ENCODE peak calls at places on chromosomes 4 and X, in five cellular contexts. N is foreskin fibroblast, Q is cardiac fibroblast, H is AG04450, M is heart left ventricle. R is an unnamed sample.

GRCh38 chrX:66164470-66164869 is 423 bp downstream of the HEPH start:
- DNase-seq in N (no peak), Q (no peak), H (no peak), M (no peak), R (no peak)

GRCh38 chr4:82380831-82381230 is 7.0 kb upstream of the HNRNPD start:
- DNase-seq in N (no peak), Q (no peak), H (no peak), M (no peak), R (no peak)

GRCh38 chrX:44265559-44265958 is 77.9 kb downstream of the EFHC2 start:
- DNase-seq in N (no peak), Q (no peak), H (no peak), M (no peak), R (no peak)

GRCh38 chrX:121733514-121733913 is 686.1 kb downstream of the GLUD2 start:
- DNase-seq in N (peak; percentile 36), Q (no peak), H (no peak), M (no peak), R (no peak)

GRCh38 chrX:136032370-136032769 is 47.1 kb downstream of the SLC9A6 start:
- DNase-seq in N (no peak), Q (no peak), H (no peak), M (no peak), R (no peak)

GRCh38 chr4:156475322-156475721 is 496.3 kb downstream of the PDGFC start:
- DNase-seq in N (peak; percentile 81), Q (peak; percentile 78), H (peak; percentile 4), M (no peak), R (peak; percentile 28)

GRCh38 chrX:12890467-12890866 is 16.0 kb upstream of the TLR8 start:
- DNase-seq in N (no peak), Q (peak; percentile 32), H (no peak), M (no peak), R (no peak)

GRCh38 chr4:83074086-83074704 is 39.2 kb downstream of the COPS4 start:
- DNase-seq in N (peak; percentile 89), Q (peak; percentile 93), H (peak; percentile 43), M (no peak), R (peak; percentile 45)

GRCh38 chr4:9999956-10000551 is 21.2 kb downstream of the SLC2A9 start:
- DNase-seq in N (peak; percentile 47), Q (no peak), H (no peak), M (no peak), R (no peak)

GRCh38 chr4:68338625-68339024 is 11.3 kb downstream of the YTHDC1 start:
- DNase-seq in N (no peak), Q (peak; percentile 26), H (no peak), M (peak; percentile 44), R (no peak)

GRCh38 chr4:15848191-15848842 is 70.2 kb downstream of the CD38 start:
- DNase-seq in N (no peak), Q (no peak), H (no peak), M (no peak), R (no peak)
- H3K4me3 ChIP-seq in N (no peak overlapping the region), Q (no peak overlapping the region), H (no peak overlapping the region), M (no peak overlapping the region), R (no peak overlapping the region)

GRCh38 chr4:164695650-164696049 is 58.3 kb upstream of the SMIM31 start:
- DNase-seq in N (no peak), Q (no peak), H (no peak), M (no peak), R (no peak)

GRCh38 chr4:164701665-164702064 is 52.3 kb upstream of the SMIM31 start:
- DNase-seq in N (no peak), Q (no peak), H (no peak), M (no peak), R (no peak)

DNA sequence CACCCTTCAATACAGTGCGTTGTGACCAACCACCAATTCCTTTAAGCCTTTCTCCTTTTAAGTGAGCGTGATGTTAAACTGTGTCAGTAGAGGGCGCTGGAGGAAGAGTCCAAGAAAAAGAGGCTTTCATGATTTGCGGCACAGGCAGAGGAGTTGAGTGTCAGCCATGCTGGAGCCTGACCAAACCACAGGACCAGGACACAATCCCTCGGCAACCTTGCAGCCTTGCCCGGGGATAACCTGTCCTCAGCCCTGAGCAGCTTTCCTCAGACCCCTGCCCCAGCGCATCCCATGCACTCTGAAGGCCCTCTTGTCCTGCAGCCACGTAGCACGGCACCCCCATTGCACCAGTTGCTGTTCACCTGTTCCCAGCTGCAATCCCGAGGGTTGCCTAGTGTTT is 53.5 kb upstream of the SMIM31 start:
- DNase-seq in N (no peak), Q (no peak), H (no peak), M (no peak), R (no peak)
- TF ChIP-seq CTCF in N (no peak), Q (no peak), H (no peak), M (no peak), R (no peak)

DNA sequence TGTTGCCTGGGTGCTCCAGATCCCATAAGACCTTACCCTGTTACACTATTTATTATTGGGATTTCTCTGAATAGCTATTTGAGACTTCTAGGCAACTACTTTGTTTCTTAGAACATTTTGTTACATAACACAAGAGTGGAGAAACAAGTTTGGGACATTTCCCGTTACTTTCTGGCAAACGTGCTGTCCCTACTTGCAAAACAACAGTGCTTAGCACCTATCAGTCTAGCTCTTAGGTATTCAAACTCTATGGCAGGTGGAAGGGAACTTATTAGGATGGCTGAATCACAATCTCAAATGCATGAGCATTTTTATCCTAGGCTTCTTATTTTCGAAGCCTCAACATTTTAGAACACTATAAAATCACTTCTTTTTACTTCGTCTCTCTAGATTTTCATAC is 613.6 kb downstream of the DMD start:
- DNase-seq in N (no peak), Q (no peak), H (no peak), M (no peak), R (no peak)
- H3K4me3 ChIP-seq in N (no peak overlapping the region), Q (no peak overlapping the region), H (no peak overlapping the region), M (no peak overlapping the region), R (no peak overlapping the region)

DNA sequence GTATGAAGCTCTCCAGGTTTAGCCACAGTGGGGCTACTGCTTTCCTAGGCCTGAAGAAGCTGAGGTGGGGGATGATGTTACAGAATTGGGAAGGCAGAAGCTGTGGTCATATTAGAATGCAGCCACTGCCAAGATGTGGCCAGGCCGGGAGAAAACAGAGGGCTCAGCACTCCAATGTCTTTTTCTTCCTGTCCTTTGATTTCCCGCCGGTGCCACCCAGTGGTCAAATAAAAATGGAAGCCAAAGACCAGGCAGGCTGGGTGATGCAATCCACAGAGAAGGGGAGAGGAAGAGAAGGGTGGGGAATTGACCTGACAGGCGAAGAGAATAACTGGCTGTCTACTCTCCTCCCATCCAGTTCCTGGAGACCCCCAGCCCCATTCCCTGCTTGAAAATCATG is 94.9 kb upstream of the SHISA3 start:
- DNase-seq in N (peak; percentile 2), Q (peak; percentile 41), H (no peak), M (no peak), R (no peak)
- TF ChIP-seq CTCF in N (no peak), Q (peak; percentile 28), H (peak; percentile 32), M (no peak), R (no peak)

DNA sequence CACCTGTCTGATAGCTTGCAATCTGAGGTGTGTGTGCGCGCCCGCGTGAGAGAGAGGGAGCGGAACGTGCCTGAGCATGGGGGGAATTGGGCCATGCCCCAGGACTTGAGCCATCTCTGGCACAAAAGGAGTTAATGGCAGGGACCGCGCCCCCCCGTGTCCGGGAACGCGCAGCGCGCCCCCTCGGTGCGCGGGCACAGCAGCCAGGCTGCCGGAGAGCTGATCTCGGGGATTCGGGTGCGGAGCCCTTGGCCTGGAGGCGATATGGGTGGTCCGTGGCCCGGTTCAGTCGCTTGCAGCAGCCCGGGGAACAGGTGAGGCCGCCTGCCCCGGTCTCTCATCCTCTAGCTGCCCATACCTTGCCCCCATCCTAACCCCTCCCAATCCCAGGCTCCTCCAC is at the start of gene NLGN3:
- DNase-seq in N (peak; percentile 38), Q (no peak), H (no peak), M (no peak), R (no peak)
- H3K4me3 ChIP-seq in N (peak within 1 kb of the TSS; percentile 34), Q (no peak within 1 kb of the TSS), H (peak within 1 kb of the TSS; percentile 29), M (peak within 1 kb of the TSS; percentile 19), R (no peak within 1 kb of the TSS)

DNA sequence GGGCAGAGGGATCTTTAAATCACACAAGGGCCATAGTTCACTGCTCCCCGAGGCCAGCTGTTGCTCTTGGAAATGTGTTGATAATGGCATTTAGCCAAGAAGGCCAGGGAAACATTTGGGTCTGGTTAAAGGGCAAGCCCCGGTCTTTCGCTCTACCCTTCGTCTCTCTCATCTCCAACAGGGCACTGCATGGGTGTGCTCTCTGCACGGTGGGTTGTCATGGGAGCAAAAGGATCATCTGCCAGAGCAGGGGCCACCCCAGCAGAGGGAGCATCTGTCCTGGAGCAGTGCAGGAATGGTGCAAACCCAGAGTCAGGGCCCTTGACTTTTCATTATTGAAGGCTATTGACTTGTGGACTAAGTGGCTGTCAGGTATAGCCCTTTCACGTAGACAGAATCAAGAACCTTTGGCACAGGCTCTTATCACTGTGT is 22.7 kb upstream of the PGRMC2 start:
- DNase-seq in N (peak; percentile 47), Q (peak; percentile 27), H (no peak), M (peak; percentile 27), R (no peak)
- TF ChIP-seq CTCF in N (peak; percentile 23), Q (peak; percentile 47), H (peak; percentile 15), M (peak; percentile 32), R (peak; percentile 33)

GRCh38 chr4:53197760-53198150 is 168.1 kb downstream of the SCFD2 start:
- DNase-seq in N (no peak), Q (peak; percentile 39), H (no peak), M (no peak), R (no peak)
- H3K4me3 ChIP-seq in N (peak overlapping the region; percentile 31), Q (no peak overlapping the region), H (no peak overlapping the region), M (no peak overlapping the region), R (no peak overlapping the region)

R was measured in AG04449.